ENCODE peak calls at places on chromosomes 3 and 15, in five cellular contexts. D is T-helper 1 cell, V is Calu3, Q is endothelial cell, G is OCI-M1. C is an unnamed sample.

GRCh38 chr3:32258869-32259268 is 20.4 kb downstream of the CMTM8 start:
- DNase-seq in G (no peak), Q (no peak), D (no peak), V (no peak), C (no peak)

GRCh38 chr3:150324261-150324660 is 83.8 kb upstream of the TSC22D2 start:
- DNase-seq in G (no peak), Q (no peak), D (no peak), V (no peak), C (no peak)

GRCh38 chr3:11944052-11944673 is 60.0 kb upstream of the SYN2 start:
- DNase-seq in V (peak), G (peak), D (no peak), Q (peak), C (peak)

GRCh38 chr3:62718011-62718410 is 157.2 kb downstream of the CADPS start:
- DNase-seq in G (no peak), V (no peak), D (no peak), Q (no peak), C (no peak)

GRCh38 chr15:77185242-77185785 is 114.4 kb upstream of the TSPAN3 start:
- DNase-seq in V (no peak), D (no peak), Q (no peak), G (peak), C (no peak)

GRCh38 chr15:73273181-73274002 is 95.4 kb downstream of the HCN4 start:
- DNase-seq in G (peak), D (peak), V (peak), Q (peak), C (peak)

GRCh38 chr3:184568918-184569829 is 7.6 kb downstream of the EPHB3 start:
- DNase-seq in Q (no peak), V (peak), G (no peak), D (no peak), C (no peak)

GRCh38 chr15:77529394-77530159 is 103.1 kb downstream of the LINGO1 start:
- DNase-seq in V (no peak), Q (no peak), D (no peak), G (no peak), C (no peak)

GRCh38 chr15:99279290-99279689 is 28.0 kb downstream of the LRRC28 start:
- DNase-seq in Q (no peak), G (no peak), D (no peak), V (no peak), C (no peak)

GRCh38 chr3:161028485-161029018 is 76.6 kb downstream of the B3GALNT1 start:
- DNase-seq in G (no peak), D (no peak), V (no peak), Q (no peak), C (no peak)

GRCh38 chr3:30982676-30983075 is 88.2 kb upstream of the GADL1 start:
- DNase-seq in G (no peak), V (no peak), Q (no peak), D (no peak), C (no peak)

GRCh38 chr3:183193762-183194701 is 31.5 kb upstream of the LAMP3 start:
- DNase-seq in Q (no peak), G (no peak), D (no peak), V (no peak), C (no peak)

GRCh38 chr3:63576826-63577225 is 75.6 kb upstream of the SNTN start:
- DNase-seq in V (peak), D (no peak), G (no peak), Q (no peak), C (no peak)

GRCh38 chr3:24227635-24228034 is 267.0 kb downstream of the THRB start:
- DNase-seq in V (no peak), D (no peak), G (no peak), Q (no peak), C (no peak)

GRCh38 chr15:96268421-96269204 is 61.9 kb upstream of the NR2F2 start:
- DNase-seq in G (no peak), D (no peak), Q (no peak), V (no peak), C (no peak)

GRCh38 chr15:64906402-64906801 is 5.3 kb upstream of the ANKDD1A start:
- DNase-seq in V (no peak), G (no peak), Q (no peak), D (no peak), C (no peak)

GRCh38 chr15:40151991-40152390 is 8.9 kb upstream of the BUB1B start:
- DNase-seq in V (no peak), Q (no peak), G (no peak), D (no peak), C (no peak)

GRCh38 chr3:123329636-123330340 is 119.1 kb downstream of the ADCY5 start:
- DNase-seq in D (no peak), G (no peak), V (no peak), Q (no peak), C (no peak)

GRCh38 chr3:186669378-186670084 is 3.7 kb downstream of the HRG start:
- DNase-seq in Q (no peak), V (peak), G (no peak), D (no peak), C (peak)

GRCh38 chr3:24373198-24373959 is 121.3 kb downstream of the THRB start:
- DNase-seq in G (no peak), D (no peak), V (no peak), Q (no peak), C (no peak)

GRCh38 chr3:63968612-63969350 is 54.5 kb downstream of the PSMD6 start:
- DNase-seq in D (no peak), V (no peak), G (no peak), Q (no peak), C (peak)

GRCh38 chr15:83046558-83047127 is 20.4 kb downstream of the BTBD1 start:
- DNase-seq in G (no peak), D (no peak), V (no peak), Q (no peak), C (no peak)

GRCh38 chr3:171282041-171282440 is 178.2 kb downstream of the TNIK start:
- DNase-seq in D (no peak), V (no peak), G (no peak), Q (no peak), C (no peak)

GRCh38 chr3:194906229-194906629 is 220.5 kb downstream of the FAM43A start:
- DNase-seq in V (peak), Q (no peak), D (no peak), G (no peak), C (no peak)

GRCh38 chr15:40498891-40499290 is 28.1 kb downstream of the CHST14 start:
- DNase-seq in Q (no peak), V (no peak), G (no peak), D (no peak), C (no peak)

GRCh38 chr3:25508901-25509300 is 80.8 kb downstream of the RARB start:
- DNase-seq in D (no peak), G (no peak), V (no peak), Q (no peak), C (no peak)

GRCh38 chr3:183317886-183318845 is 65.1 kb downstream of the B3GNT5 start:
- DNase-seq in Q (no peak), D (no peak), G (no peak), V (no peak), C (no peak)

GRCh38 chr15:39629376-39629775 is 48.5 kb downstream of the THBS1 start:
- DNase-seq in Q (no peak), D (peak), V (no peak), G (no peak), C (peak)

GRCh38 chr15:41543521-41543870 is 561 bp downstream of the RPAP1 start:
- DNase-seq in G (no peak), D (no peak), V (no peak), Q (no peak), C (no peak)

GRCh38 chr3:19934098-19934566 is at the start of gene EFHB:
- DNase-seq in Q (peak), D (no peak), V (peak), G (peak), C (no peak)

GRCh38 chr3:167318996-167319615 is 61.0 kb downstream of the ZBBX start:
- DNase-seq in G (peak), D (no peak), V (no peak), Q (no peak), C (no peak)

GRCh38 chr3:159609620-159610019 is 379.0 kb upstream of the IL12A start:
- DNase-seq in V (no peak), G (no peak), D (no peak), Q (no peak), C (no peak)

GRCh38 chr3:59385547-59385946 is 335.7 kb upstream of the CFAP20DC start:
- DNase-seq in V (no peak), Q (no peak), D (no peak), G (no peak), C (no peak)

GRCh38 chr3:31444220-31445142 is 88.2 kb upstream of the STT3B start:
- DNase-seq in Q (no peak), D (no peak), G (no peak), V (peak), C (no peak)

GRCh38 chr3:38133557-38134405 is 3.1 kb downstream of the ACAA1 start:
- DNase-seq in G (no peak), D (no peak), Q (no peak), V (peak), C (no peak)

GRCh38 chr15:53586815-53587214 is 172.6 kb downstream of the WDR72 start:
- DNase-seq in G (peak), Q (peak), V (peak), D (no peak), C (no peak)

C was measured in CD4-positive, CD25-positive, alpha-beta regulatory T cell.